ENCODE peak calls at places on chromosomes 3 and 15, in four cellular contexts. Z, L, H and B are unnamed samples.

GRCh38 chr3:31610700-31611275 is 78.1 kb downstream of the STT3B start:
- DNase-seq in L (peak; percentile 10), H (no peak), Z (peak; percentile 17), B (no peak)

GRCh38 chr3:173753593-173753992 is 356.0 kb downstream of the NLGN1 start:
- DNase-seq in L (no peak), H (no peak), Z (no peak), B (no peak)

GRCh38 chr3:106227068-106227467 is 358.3 kb upstream of the CBLB start:
- DNase-seq in Z (no peak), H (no peak), L (no peak), B (no peak)

GRCh38 chr3:160399347-160400047 is at the start of gene SMC4:
- DNase-seq in H (peak; percentile 79), L (peak; percentile 87), Z (peak; percentile 70), B (peak; percentile 85)

GRCh38 chr3:120348981-120349818 is at the start of gene LRRC58:
- DNase-seq in L (peak; percentile 93), Z (peak; percentile 80), H (peak; percentile 56), B (peak; percentile 86)

GRCh38 chr3:27456554-27456953 is 27.6 kb downstream of the SLC4A7 start:
- DNase-seq in Z (no peak), L (no peak), H (no peak), B (no peak)

GRCh38 chr15:78149805-78150751 is 916 bp downstream of the IDH3A start:
- DNase-seq in H (no peak), Z (no peak), L (no peak), B (no peak)

GRCh38 chr15:45064386-45064785 is 41.4 kb downstream of the SORD start:
- DNase-seq in H (no peak), L (no peak), Z (no peak), B (no peak)

GRCh38 chr15:55789066-55789660 is 46.2 kb upstream of the PRTG start:
- DNase-seq in Z (peak; percentile 72), L (peak; percentile 23), H (no peak), B (peak; percentile 88)

GRCh38 chr3:24286405-24286804 is 208.2 kb downstream of the THRB start:
- DNase-seq in Z (no peak), H (no peak), L (no peak), B (no peak)
- TF ChIP-seq JUND in Z (no peak), H (no peak), L (no peak), B (no peak)

GRCh38 chr15:74373731-74374647 is 6.5 kb upstream of the CYP11A1 start:
- DNase-seq in L (peak; percentile 82), H (no peak), Z (peak; percentile 100), B (peak; percentile 97)
- TF ChIP-seq EGR1 in L (no peak), H (no peak), Z (peak; percentile 52), B (no peak)

GRCh38 chr15:66294932-66295235 is 1.5 kb downstream of the DIS3L start:
- DNase-seq in Z (peak; percentile 18), L (no peak), H (no peak), B (no peak)

GRCh38 chr15:66293085-66293418 is 316 bp upstream of the DIS3L start:
- DNase-seq in L (no peak), Z (no peak), H (no peak), B (no peak)

GRCh38 chr15:66292261-66293084 is 895 bp upstream of the DIS3L start:
- DNase-seq in L (no peak), H (no peak), Z (peak; percentile 32), B (no peak)

GRCh38 chr15:66293419-66294156 is at the start of gene DIS3L:
- DNase-seq in Z (peak; percentile 90), H (peak; percentile 8), L (no peak), B (no peak)

GRCh38 chr15:66294157-66294931 is 976 bp downstream of the DIS3L start:
- DNase-seq in H (peak; percentile 13), Z (peak; percentile 17), L (no peak), B (no peak)
- TF ChIP-seq JUND in H (no peak), Z (no peak), L (no peak), B (no peak)

DNA sequence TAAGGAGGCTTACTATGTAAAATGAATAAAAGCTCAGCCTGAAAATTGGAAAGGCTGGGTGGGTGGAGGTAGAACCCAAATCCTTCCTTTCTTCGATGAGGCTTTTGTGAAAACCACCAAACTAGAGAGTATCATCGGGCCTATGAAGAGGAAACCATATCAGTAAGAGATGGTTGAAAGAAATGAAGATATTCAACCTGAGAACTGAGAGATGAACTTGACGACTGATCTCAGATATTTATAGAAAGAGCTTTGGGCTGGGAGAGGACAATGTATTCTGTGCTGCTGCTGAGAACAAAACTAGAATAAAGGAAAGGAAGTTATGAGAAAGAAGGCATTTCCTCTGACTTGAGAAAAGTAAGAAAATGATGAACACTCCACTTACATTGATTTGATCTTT is 236.6 kb downstream of the KCNH8 start:
- DNase-seq in L (no peak), Z (no peak), H (no peak), B (no peak)
- TF ChIP-seq EGR1 in L (no peak), Z (no peak), H (no peak), B (no peak)

GRCh38 chr15:88539441-88539840 is 7.0 kb downstream of the DET1 start:
- DNase-seq in Z (no peak), L (no peak), H (no peak), B (no peak)

GRCh38 chr15:88542342-88542733 is 4.1 kb downstream of the DET1 start:
- DNase-seq in H (no peak), L (no peak), Z (peak; percentile 37), B (no peak)

GRCh38 chr15:88546248-88547129 is at the start of gene DET1:
- DNase-seq in L (peak; percentile 94), Z (peak; percentile 93), H (peak; percentile 93), B (peak; percentile 89)

GRCh38 chr15:88541709-88542341 is 4.7 kb downstream of the DET1 start:
- DNase-seq in Z (no peak), L (no peak), H (no peak), B (no peak)

DNA sequence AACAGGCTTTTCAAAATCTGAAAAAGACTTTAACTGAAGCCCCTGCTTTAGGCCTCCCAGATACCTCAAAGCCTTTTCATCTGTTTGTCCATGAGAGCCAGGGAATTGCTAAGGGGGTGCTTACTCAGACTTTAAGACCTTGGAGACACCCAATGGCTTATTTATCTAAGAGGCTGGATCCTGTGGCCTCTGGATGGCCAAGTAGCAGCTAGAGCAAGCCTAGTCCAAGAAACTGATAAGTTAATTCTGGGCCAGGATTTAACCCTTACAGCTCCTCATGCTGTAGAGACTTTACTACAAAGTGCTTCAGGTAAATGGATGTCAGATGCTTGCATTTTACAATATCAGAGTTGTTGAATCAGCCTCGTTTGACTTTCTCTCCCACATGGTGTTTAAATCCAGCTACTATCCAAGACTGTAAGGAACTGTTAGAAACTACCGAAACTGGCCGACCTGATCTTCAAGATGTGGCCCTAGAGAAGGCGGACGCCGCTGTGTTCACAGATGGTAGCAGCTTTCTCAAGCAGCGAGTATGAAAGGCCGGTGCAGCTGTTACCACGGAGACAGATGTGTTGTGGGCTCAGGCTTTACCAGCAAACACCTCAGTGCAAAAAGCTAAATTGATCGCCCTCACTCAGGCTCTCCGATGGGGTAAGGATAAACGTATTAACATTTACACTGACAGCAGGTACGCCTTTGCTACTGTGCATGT is 3.3 kb downstream of the DET1 start:
- DNase-seq in H (no peak), Z (no peak), L (no peak), B (no peak)
- TF ChIP-seq JUND in H (no peak), Z (no peak), L (no peak), B (no peak)

GRCh38 chr3:60742606-60743145 is 508.6 kb downstream of the FHIT start:
- DNase-seq in L (no peak), H (no peak), Z (no peak), B (peak; percentile 61)
- TF ChIP-seq EGR1 in L (no peak), H (no peak), Z (no peak), B (no peak)

DNA sequence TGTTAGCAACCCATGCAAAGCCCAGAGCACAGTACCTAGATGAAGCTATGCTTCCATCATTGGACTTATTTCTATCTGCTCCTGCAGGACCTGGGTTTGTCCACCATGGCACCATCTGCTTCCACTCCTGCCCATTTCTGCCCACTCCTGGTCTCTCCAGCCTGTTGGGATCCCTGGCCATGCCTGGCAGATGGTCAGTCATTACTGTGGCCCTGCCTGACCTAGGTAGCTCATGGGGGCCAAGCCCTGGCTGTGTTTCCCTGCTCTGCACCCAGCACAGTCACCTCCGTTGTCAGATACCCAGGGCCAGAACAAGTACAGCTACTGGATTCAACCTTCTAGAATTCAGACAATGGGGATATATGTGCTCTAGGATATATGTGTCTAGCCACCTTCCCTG is 185.8 kb upstream of the TLE3 start:
- DNase-seq in H (no peak), Z (no peak), L (no peak), B (no peak)
- TF ChIP-seq JUND in H (no peak), Z (no peak), L (no peak), B (no peak)

GRCh38 chr3:181274025-181274424 is 284.5 kb upstream of the DNAJC19 start:
- DNase-seq in H (no peak), L (no peak), Z (no peak), B (no peak)

GRCh38 chr3:181276358-181276896 is 286.9 kb upstream of the DNAJC19 start:
- DNase-seq in Z (no peak), H (no peak), L (no peak), B (no peak)

GRCh38 chr3:181278468-181279238 is 289.1 kb upstream of the DNAJC19 start:
- DNase-seq in Z (peak; percentile 8), L (no peak), H (no peak), B (no peak)

DNA sequence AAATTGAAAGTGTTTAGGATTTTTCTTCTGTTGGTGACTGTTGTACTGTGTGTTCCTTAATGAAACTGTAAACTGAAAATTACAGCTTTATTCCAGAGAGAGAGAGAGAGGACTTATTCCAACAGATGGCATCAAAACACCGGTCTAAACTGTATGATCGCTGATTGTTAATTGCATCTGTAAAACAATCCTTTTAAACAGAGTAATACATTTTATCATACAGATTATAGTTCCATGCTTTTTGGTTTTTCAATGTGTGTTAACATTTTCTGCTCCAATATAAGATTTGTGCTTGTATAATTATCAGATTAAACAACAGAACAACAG is 289.7 kb upstream of the DNAJC19 start:
- DNase-seq in Z (no peak), L (no peak), H (no peak), B (no peak)
- TF ChIP-seq EGR1 in Z (no peak), L (no peak), H (no peak), B (no peak)